ENCODE peak calls at places on chromosomes 11 and 22, in nine cellular contexts. A is A549, R is bronchial epithelial cell, M is dorsolateral prefrontal cortex, K is cardiac fibroblast, L is heart left ventricle, Z is fibroblast of lung, Q is kidney, J is choroid plexus epithelial cell. N is an unnamed sample.

GRCh38 chr11:8899119-8899753 is 11.8 kb upstream of the AKIP1 start:
- DNase-seq in A (no peak), R (no peak), M (no peak), K (no peak), L (no peak), Z (no peak), Q (no peak), J (no peak), N (no peak)

GRCh38 chr22:25014896-25015755 is 62.6 kb downstream of the KIAA1671 start:
- DNase-seq in A (no peak), R (no peak), M (no peak), K (no peak), L (no peak), Z (no peak), Q (no peak), J (no peak), N (no peak)

GRCh38 chr22:35981900-35982299 is 46.7 kb downstream of the RBFOX2 start:
- DNase-seq in A (no peak), R (no peak), M (no peak), K (no peak), L (no peak), Z (no peak), Q (no peak), J (no peak), N (no peak)

GRCh38 chr11:132941024-132941646 is 591.2 kb downstream of the OPCML start:
- DNase-seq in A (no peak), R (peak; percentile 8), M (no peak), K (peak; percentile 55), L (no peak), Z (peak; percentile 26), Q (no peak), J (peak; percentile 50), N (peak; percentile 19)

GRCh38 chr22:17241571-17242310 is 22.5 kb upstream of the ADA2 start:
- DNase-seq in A (no peak), R (no peak), M (no peak), K (no peak), L (no peak), Z (no peak), Q (peak; percentile 29), J (no peak), N (no peak)

GRCh38 chr11:36333468-36333867 is 37.4 kb downstream of the PRR5L start:
- DNase-seq in A (no peak), R (peak; percentile 93), M (no peak), K (peak; percentile 85), L (no peak), Z (peak; percentile 32), Q (no peak), J (peak; percentile 20), N (no peak)

GRCh38 chr22:45548991-45549736 is 46.5 kb downstream of the FBLN1 start:
- DNase-seq in A (peak; percentile 90), R (peak; percentile 87), M (no peak), K (peak; percentile 69), L (peak; percentile 52), Z (peak; percentile 92), Q (peak; percentile 49), J (peak; percentile 94), N (peak; percentile 91)

GRCh38 chr22:37260939-37261338 is 16.9 kb upstream of the RAC2 start:
- DNase-seq in A (peak; percentile 53), R (no peak), M (no peak), K (peak; percentile 72), L (peak; percentile 56), Z (peak; percentile 40), Q (no peak), J (peak; percentile 73), N (no peak)

GRCh38 chr11:27696961-27697360 is 3.3 kb downstream of the BDNF start:
- DNase-seq in A (no peak), R (peak; percentile 29), M (no peak), K (peak; percentile 39), L (no peak), Z (peak; percentile 72), Q (no peak), J (peak; percentile 69), N (no peak)

GRCh38 chr11:27693398-27693797 is 6.9 kb downstream of the BDNF start:
- DNase-seq in A (no peak), R (no peak), M (no peak), K (peak; percentile 55), L (no peak), Z (peak; percentile 52), Q (no peak), J (peak; percentile 67), N (no peak)

GRCh38 chr11:27696112-27696511 is 4.1 kb downstream of the BDNF start:
- DNase-seq in A (no peak), R (no peak), M (no peak), K (peak; percentile 45), L (no peak), Z (peak; percentile 40), Q (no peak), J (peak; percentile 31), N (no peak)

GRCh38 chr11:27697679-27698275 is 2.5 kb downstream of the BDNF start:
- DNase-seq in A (no peak), R (no peak), M (no peak), K (peak; percentile 73), L (no peak), Z (peak; percentile 66), Q (no peak), J (peak; percentile 75), N (no peak)

DNA sequence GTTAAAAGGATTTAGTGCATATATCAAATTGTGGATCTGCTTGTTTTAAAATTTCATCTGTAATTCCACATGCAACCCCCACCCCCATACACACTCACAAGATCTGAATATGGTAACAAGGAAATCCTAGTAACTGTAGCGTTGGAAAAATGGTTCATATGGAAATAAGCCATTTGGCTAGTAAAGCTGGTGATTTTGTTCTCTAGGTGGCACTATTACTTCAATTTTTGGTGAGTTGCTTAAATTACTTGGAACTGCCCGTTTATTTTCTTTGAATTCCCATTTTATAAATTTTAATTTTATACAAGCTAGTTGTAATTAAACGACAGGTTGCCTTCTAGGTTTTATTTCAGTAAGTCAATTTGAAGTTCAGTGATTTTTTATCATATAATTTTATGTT is 5.3 kb downstream of the BDNF start:
- DNase-seq in A (no peak), R (peak; percentile 40), M (no peak), K (peak; percentile 65), L (no peak), Z (peak; percentile 55), Q (no peak), J (peak; percentile 67), N (no peak)
- TF ChIP-seq CTCF in A (peak; percentile 68), R (peak; percentile 12), M (peak; percentile 40), K (peak; percentile 37), L (no peak), Z (peak; percentile 47), Q (no peak), J (peak; percentile 51), N (peak; percentile 13)

GRCh38 chr11:18105086-18105801 is 638 bp downstream of the SAAL1 start:
- DNase-seq in A (no peak), R (no peak), M (no peak), K (no peak), L (no peak), Z (no peak), Q (peak; percentile 26), J (no peak), N (no peak)

GRCh38 chr11:18105802-18106574 is at the start of gene SAAL1:
- DNase-seq in A (peak; percentile 94), R (peak; percentile 56), M (peak; percentile 88), K (peak; percentile 77), L (peak; percentile 88), Z (peak; percentile 69), Q (peak; percentile 95), J (peak; percentile 74), N (peak; percentile 24)

GRCh38 chr11:18111005-18111404 is 5.1 kb upstream of the SAAL1 start:
- DNase-seq in A (no peak), R (no peak), M (no peak), K (no peak), L (no peak), Z (no peak), Q (no peak), J (no peak), N (no peak)

GRCh38 chr11:18106688-18107087 is 806 bp upstream of the SAAL1 start:
- DNase-seq in A (no peak), R (peak; percentile 50), M (no peak), K (peak; percentile 27), L (no peak), Z (peak; percentile 29), Q (no peak), J (no peak), N (no peak)

GRCh38 chr11:18108254-18108653 is 2.4 kb upstream of the SAAL1 start:
- DNase-seq in A (no peak), R (no peak), M (no peak), K (no peak), L (no peak), Z (no peak), Q (no peak), J (no peak), N (no peak)
- H3K4me3 ChIP-seq in A (no peak overlapping the region), R (no peak overlapping the region), M (no peak overlapping the region), K (no peak overlapping the region), L (no peak overlapping the region), Z (no peak overlapping the region), Q (no peak overlapping the region), J (no peak overlapping the region), N (no peak overlapping the region)

GRCh38 chr11:119047205-119047604 is 9.8 kb downstream of the HYOU1 start:
- DNase-seq in A (no peak), R (no peak), M (no peak), K (no peak), L (no peak), Z (no peak), Q (peak; percentile 24), J (no peak), N (no peak)

GRCh38 chr11:119048644-119049043 is 8.4 kb downstream of the HYOU1 start:
- DNase-seq in A (no peak), R (no peak), M (no peak), K (no peak), L (no peak), Z (no peak), Q (no peak), J (no peak), N (no peak)

GRCh38 chr11:119041821-119042514 is 11.3 kb upstream of the SLC37A4 start:
- DNase-seq in A (no peak), R (no peak), M (no peak), K (peak; percentile 29), L (no peak), Z (peak; percentile 19), Q (no peak), J (no peak), N (no peak)

GRCh38 chr11:119046489-119046888 is 10.5 kb downstream of the HYOU1 start:
- DNase-seq in A (no peak), R (no peak), M (no peak), K (no peak), L (no peak), Z (no peak), Q (peak; percentile 46), J (no peak), N (no peak)

GRCh38 chr11:119044708-119045107 is 12.3 kb downstream of the HYOU1 start:
- DNase-seq in A (no peak), R (no peak), M (no peak), K (no peak), L (no peak), Z (no peak), Q (peak; percentile 20), J (no peak), N (no peak)
- TF ChIP-seq CTCF in A (no peak), R (peak; percentile 31), M (no peak), K (peak; percentile 8), L (no peak), Z (peak; percentile 9), Q (no peak), J (peak; percentile 31), N (peak; percentile 36)

GRCh38 chr11:75563978-75564552 is 2.0 kb downstream of the SERPINH1 start:
- DNase-seq in A (no peak), R (no peak), M (no peak), K (peak; percentile 96), L (peak; percentile 85), Z (peak; percentile 91), Q (peak; percentile 87), J (peak; percentile 93), N (peak; percentile 65)

GRCh38 chr11:75565221-75565814 is 3.3 kb downstream of the SERPINH1 start:
- DNase-seq in A (no peak), R (peak; percentile 55), M (no peak), K (peak; percentile 88), L (peak; percentile 80), Z (peak; percentile 73), Q (peak; percentile 89), J (peak; percentile 68), N (no peak)

GRCh38 chr11:75567971-75568370 is 5.9 kb downstream of the SERPINH1 start:
- DNase-seq in A (no peak), R (no peak), M (no peak), K (no peak), L (peak; percentile 8), Z (no peak), Q (no peak), J (no peak), N (no peak)

GRCh38 chr11:75566763-75567279 is 4.8 kb downstream of the SERPINH1 start:
- DNase-seq in A (no peak), R (no peak), M (no peak), K (no peak), L (no peak), Z (no peak), Q (no peak), J (no peak), N (no peak)

GRCh38 chr11:75565916-75566762 is 4.1 kb downstream of the SERPINH1 start:
- DNase-seq in A (no peak), R (no peak), M (no peak), K (no peak), L (no peak), Z (no peak), Q (no peak), J (peak; percentile 27), N (no peak)
- H3K4me3 ChIP-seq in A (no peak overlapping the region), R (no peak overlapping the region), M (no peak overlapping the region), K (peak overlapping the region; percentile 98), L (peak overlapping the region; percentile 97), Z (peak overlapping the region; percentile 99), Q (peak overlapping the region; percentile 99), J (peak overlapping the region; percentile 18), N (peak overlapping the region; percentile 80)